ENCODE peak calls at places on chromosomes 5 and 9, in five cellular contexts. Z is HCT116, W is HepG2, Q is GM12878, B is SK-N-SH. O is an unnamed sample.

GRCh38 chr9:129776938-129777768 is 24.3 kb upstream of the PTGES start:
- DNase-seq in Z (peak), W (peak), Q (no peak), B (peak), O (peak)

GRCh38 chr5:31372124-31372523 is 159.8 kb downstream of the DROSHA start:
- DNase-seq in Z (no peak), W (no peak), Q (no peak), B (no peak), O (no peak)

GRCh38 chr5:42494414-42494813 is 71.2 kb downstream of the GHR start:
- DNase-seq in Z (no peak), W (no peak), Q (no peak), B (no peak), O (no peak)

GRCh38 chr5:71475788-71476384 is 20.4 kb downstream of the BDP1 start:
- DNase-seq in Z (no peak), W (peak), Q (no peak), B (peak), O (peak)

GRCh38 chr5:147040856-147041255 is 162.3 kb upstream of the PPP2R2B start:
- DNase-seq in Z (no peak), W (no peak), Q (no peak), B (no peak), O (no peak)

GRCh38 chr9:93118863-93119702 is 15.0 kb downstream of the NINJ1 start:
- DNase-seq in Z (no peak), W (no peak), Q (no peak), B (no peak), O (no peak)

GRCh38 chr5:116553366-116553765 is 21.3 kb downstream of the SEMA6A start:
- DNase-seq in Z (no peak), W (no peak), Q (no peak), B (no peak), O (no peak)

GRCh38 chr5:169753795-169754194 is 116.7 kb downstream of the DOCK2 start:
- DNase-seq in Z (no peak), W (no peak), Q (no peak), B (no peak), O (no peak)

GRCh38 chr5:30279237-30279636 is 914.2 kb upstream of the CDH6 start:
- DNase-seq in Z (no peak), W (no peak), Q (no peak), B (no peak), O (no peak)

GRCh38 chr9:96565684-96566360 is 53.8 kb downstream of the CDC14B start:
- DNase-seq in Z (no peak), W (no peak), Q (no peak), B (no peak), O (no peak)

GRCh38 chr5:175824621-175825020 is 46.8 kb upstream of the CPLX2 start:
- DNase-seq in Z (no peak), W (no peak), Q (no peak), B (no peak), O (no peak)

GRCh38 chr9:110835404-110835803 is 166.8 kb downstream of the MUSK start:
- DNase-seq in Z (peak), W (peak), Q (no peak), B (no peak), O (no peak)

GRCh38 chr9:91179237-91180138 is 182.2 kb downstream of the AUH start:
- DNase-seq in Z (no peak), W (no peak), Q (no peak), B (no peak), O (no peak)

GRCh38 chr5:67082941-67083340 is 113.7 kb downstream of the CD180 start:
- DNase-seq in Z (no peak), W (no peak), Q (no peak), B (no peak), O (no peak)

GRCh38 chr5:111509119-111509518 is 3.2 kb downstream of the STARD4 start:
- DNase-seq in Z (no peak), W (peak), Q (no peak), B (no peak), O (no peak)

GRCh38 chr5:137619191-137619870 is 116.6 kb downstream of the KLHL3 start:
- DNase-seq in Z (no peak), W (no peak), Q (no peak), B (peak), O (no peak)

GRCh38 chr9:89817186-89817960 is 212.6 kb downstream of the GADD45G start:
- DNase-seq in Z (no peak), W (no peak), Q (no peak), B (no peak), O (no peak)

GRCh38 chr9:97991818-97992217 is 8.7 kb downstream of the ANP32B start:
- DNase-seq in Z (no peak), W (no peak), Q (no peak), B (no peak), O (no peak)

GRCh38 chr9:106085479-106085878 is 391.1 kb downstream of the TMEM38B start:
- DNase-seq in Z (no peak), W (no peak), Q (no peak), B (no peak), O (no peak)

GRCh38 chr5:143638654-143639053 is 173.3 kb upstream of the HMHB1 start:
- DNase-seq in Z (no peak), W (no peak), Q (no peak), B (no peak), O (no peak)

DNA sequence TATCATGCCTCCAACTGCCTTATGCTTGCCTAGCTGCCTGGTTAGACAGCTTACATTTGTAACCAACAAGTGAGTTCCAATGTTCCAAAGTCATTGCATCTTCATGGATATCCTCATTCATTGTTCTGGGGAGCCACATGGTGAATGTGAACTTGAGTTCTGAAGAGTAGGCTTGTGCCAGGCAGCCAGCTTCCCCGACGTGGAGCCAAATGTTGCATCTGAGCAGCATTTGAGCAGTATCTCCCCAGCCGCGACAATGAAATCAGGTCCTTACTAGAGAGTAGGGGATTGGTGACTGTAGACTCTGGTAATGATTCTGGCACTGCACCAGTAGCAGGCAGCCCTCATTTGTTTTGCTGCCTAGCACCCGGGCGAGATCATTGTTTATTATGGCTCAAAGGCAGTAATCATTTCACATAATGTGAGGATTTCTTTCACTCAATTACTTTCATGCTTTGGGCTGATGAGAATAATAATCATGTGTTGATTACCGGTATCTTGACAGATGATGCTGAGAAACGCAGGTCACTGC is 451.4 kb upstream of the C9orf72 start:
- DNase-seq in Z (no peak), W (no peak), Q (no peak), B (no peak), O (no peak)
- TF ChIP-seq ZBTB33 in Z (no peak), W (no peak), Q (no peak), B (no peak), O (no peak)

GRCh38 chr9:87766697-87767096 is 40.8 kb downstream of the CTSL start:
- DNase-seq in Z (peak), W (no peak), Q (no peak), B (no peak), O (peak)

GRCh38 chr9:87771251-87772006 is 45.5 kb downstream of the CTSL start:
- DNase-seq in Z (no peak), W (no peak), Q (no peak), B (peak), O (no peak)

GRCh38 chr9:87765521-87765920 is 39.6 kb downstream of the CTSL start:
- DNase-seq in Z (no peak), W (no peak), Q (no peak), B (no peak), O (no peak)

DNA sequence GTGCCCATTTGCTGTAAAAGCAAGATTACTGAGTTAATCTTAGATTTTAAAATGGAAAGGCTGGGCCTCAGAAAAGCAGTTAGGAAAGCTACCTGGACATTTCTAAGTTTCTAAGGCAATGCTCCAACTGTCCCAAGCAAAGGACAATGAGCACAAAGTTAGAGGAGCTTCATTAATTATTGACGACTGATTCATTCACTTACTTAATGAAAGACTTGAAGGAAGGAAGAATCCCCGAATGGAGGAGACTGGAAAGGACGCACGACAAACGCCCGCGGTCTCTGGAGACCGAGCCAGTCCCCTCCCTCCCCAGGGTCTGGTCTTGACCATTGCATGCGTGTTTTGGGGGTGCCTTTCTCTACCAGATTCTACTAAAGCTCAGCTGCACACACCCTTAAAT is 44.7 kb downstream of the CTSL start:
- DNase-seq in Z (no peak), W (no peak), Q (no peak), B (no peak), O (no peak)
- TF ChIP-seq ZBTB33 in Z (no peak), W (no peak), Q (no peak), B (no peak), O (no peak)

DNA sequence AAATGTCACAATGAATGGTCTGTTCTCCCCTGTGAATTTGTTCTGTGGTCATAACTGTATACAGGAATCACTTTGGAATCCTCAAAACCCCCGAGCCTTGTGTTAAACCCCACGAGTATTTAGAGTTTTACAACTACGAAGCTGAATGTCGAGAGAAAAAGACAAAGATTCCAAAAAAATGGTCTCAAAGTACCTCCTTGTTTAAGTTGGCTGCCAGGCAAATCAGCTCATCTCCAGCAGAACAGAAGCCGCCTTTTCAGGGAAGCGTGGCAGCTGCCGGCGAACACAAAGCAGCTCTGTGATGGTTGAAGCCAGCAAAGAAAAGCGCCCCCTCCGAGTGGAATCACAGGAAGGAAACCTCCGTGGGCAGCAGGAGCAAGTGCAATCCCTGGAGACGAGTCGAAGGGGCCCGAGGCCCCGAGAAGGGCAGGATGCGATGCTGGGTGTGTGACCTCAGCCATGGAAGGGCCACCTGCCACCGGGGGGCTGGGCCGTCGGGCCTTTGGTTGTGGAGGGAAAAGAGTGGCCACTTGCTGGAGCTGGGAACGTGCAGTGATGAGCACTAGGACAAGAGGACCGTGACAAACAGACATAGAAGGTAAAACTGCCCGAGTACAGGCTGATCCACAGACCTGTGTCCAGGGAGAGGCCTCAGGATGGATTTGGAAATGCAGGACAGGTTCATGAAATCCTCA is 706.4 kb downstream of the SEMA5A start:
- DNase-seq in Z (no peak), W (no peak), Q (no peak), B (no peak), O (no peak)
- TF ChIP-seq ZBTB33 in Z (no peak), W (no peak), Q (no peak), B (no peak), O (no peak)

DNA sequence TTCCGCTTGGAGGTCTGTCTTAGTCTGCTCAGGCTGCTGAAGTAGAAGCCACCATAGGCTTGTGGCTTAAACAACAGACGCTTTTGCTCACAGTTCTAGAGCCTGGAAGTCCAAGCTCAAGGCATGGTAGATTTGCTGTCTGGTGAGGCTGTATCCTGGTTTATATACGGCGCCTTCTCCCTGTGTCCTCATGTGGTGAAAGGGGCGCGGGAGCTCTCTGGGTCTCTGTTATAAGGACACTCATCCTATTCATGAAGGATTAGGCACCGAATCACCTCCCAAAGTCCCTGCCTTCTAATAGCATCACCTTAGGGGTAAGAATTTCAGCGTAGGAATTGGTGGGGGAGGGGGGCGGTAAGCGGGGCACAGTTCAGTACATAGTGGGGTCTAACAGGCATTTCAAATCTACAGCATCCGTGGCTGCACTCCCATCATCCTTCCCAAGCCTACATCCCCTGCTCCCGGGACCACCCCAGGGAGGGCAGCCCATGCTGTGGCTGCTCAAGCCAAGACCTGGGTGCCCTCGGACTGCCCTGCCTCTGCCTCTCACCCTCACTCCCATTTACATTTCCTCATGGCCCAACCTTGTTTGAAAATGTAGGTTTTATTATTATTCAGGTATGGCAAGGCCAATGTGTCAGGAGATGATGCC is 15.1 kb upstream of the LPCAT1 start:
- DNase-seq in Z (no peak), W (no peak), Q (no peak), B (no peak), O (no peak)
- TF ChIP-seq ZBTB33 in Z (no peak), W (no peak), Q (no peak), B (no peak), O (no peak)

DNA sequence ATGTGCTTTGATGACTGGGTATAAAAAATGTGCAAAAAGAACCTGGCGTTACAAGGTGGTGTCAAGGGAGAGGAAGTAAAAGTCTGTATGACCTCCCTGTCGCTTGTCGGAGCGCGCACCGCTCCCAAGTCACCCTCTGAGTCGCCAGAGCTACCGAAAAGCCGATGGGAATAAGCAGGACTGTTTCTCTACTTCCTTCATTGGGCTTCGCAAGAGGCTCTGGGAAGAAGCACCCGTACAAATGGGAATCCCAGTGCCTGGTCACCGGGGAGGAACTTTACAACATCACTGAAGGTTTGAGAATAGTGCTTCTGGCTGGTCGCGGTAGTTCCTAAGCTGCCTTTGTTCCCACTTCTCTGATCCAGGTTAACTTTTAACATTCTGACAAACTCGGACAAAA is 1.3 kb upstream of the DMRT2 start:
- DNase-seq in Z (no peak), W (no peak), Q (no peak), B (no peak), O (no peak)
- TF ChIP-seq ZBTB33 in Z (no peak), W (no peak), Q (no peak), B (no peak), O (no peak)

GRCh38 chr5:154849791-154850201 is 607 bp downstream of the FAXDC2 start:
- DNase-seq in Z (no peak), W (peak), Q (no peak), B (no peak), O (no peak)
- TF ChIP-seq ZBTB33 in Z (no peak), W (no peak), Q (no peak), B (no peak), O (no peak)

O was measured in K562.